ENCODE peak calls at places on chromosomes 6 and 20, in five cellular contexts. D is esophagus squamous epithelium; J is NCI-H1105; T is stimulated activated CD8-positive, alpha-beta memory T cell treated with anti-CD3 and anti-CD28 coated beads, Interleukin-15, amount 100 ng/mL, for 4 hours; H is CD4-positive, alpha-beta T cell. S is an unnamed sample.

GRCh38 chr20:17108896-17109295 is 117.9 kb upstream of the PCSK2 start:
- DNase-seq in D (no peak), T (no peak), J (no peak), H (no peak), S (no peak)

GRCh38 chr6:119539066-119539746 is 189.6 kb upstream of the MAN1A1 start:
- DNase-seq in D (no peak), J (no peak), H (no peak), T (no peak), S (no peak)

GRCh38 chr20:32457476-32457986 is 99.4 kb downstream of the ASXL1 start:
- DNase-seq in T (no peak), J (peak; percentile 34), H (no peak), D (no peak), S (peak; percentile 98)

GRCh38 chr6:145948328-145948727 is 15.8 kb downstream of the SHPRH start:
- DNase-seq in T (no peak), H (no peak), D (no peak), J (no peak), S (no peak)

GRCh38 chr6:34386316-34387137 is 5.9 kb downstream of the NUDT3 start:
- DNase-seq in T (no peak), D (no peak), J (no peak), H (no peak), S (peak; percentile 61)

GRCh38 chr6:164640946-164641345 is 668.5 kb downstream of the C6orf118 start:
- DNase-seq in T (no peak), H (no peak), J (no peak), D (no peak), S (no peak)

GRCh38 chr20:4059631-4060030 is 44.3 kb upstream of the RNF24 start:
- DNase-seq in T (no peak), J (no peak), H (no peak), D (no peak), S (no peak)

GRCh38 chr6:63440057-63440456 is 120.3 kb upstream of the LGSN start:
- DNase-seq in T (no peak), D (no peak), H (no peak), J (no peak), S (no peak)

GRCh38 chr6:140956567-140957306 is 1176.0 kb upstream of the GJE1 start:
- DNase-seq in J (peak; percentile 95), T (no peak), D (no peak), H (no peak), S (no peak)

GRCh38 chr6:31738048-31738979 is 1.5 kb upstream of the MSH5 start:
- DNase-seq in H (peak; percentile 40), T (peak; percentile 52), D (no peak), J (no peak), S (peak; percentile 86)

GRCh38 chr6:159981591-159982245 is 12.8 kb downstream of the IGF2R start:
- DNase-seq in D (no peak), H (no peak), J (no peak), T (no peak), S (peak; percentile 77)

GRCh38 chr6:47413752-47414516 is 63.7 kb upstream of the CD2AP start:
- DNase-seq in H (peak; percentile 13), T (peak; percentile 8), J (peak; percentile 24), D (no peak), S (peak; percentile 47)

GRCh38 chr6:7976485-7977010 is 66.0 kb upstream of the TXNDC5 start:
- DNase-seq in D (no peak), T (no peak), J (no peak), H (no peak), S (no peak)

GRCh38 chr20:50286609-50287008 is 96.0 kb downstream of the CEBPB start:
- DNase-seq in J (no peak), T (no peak), D (no peak), H (no peak), S (peak; percentile 99)

GRCh38 chr6:85191656-85192055 is 258.2 kb upstream of the NT5E start:
- DNase-seq in H (no peak), D (no peak), T (no peak), J (no peak), S (no peak)

GRCh38 chr6:41546866-41547798 is 951 bp downstream of the FOXP4 start:
- DNase-seq in D (no peak), J (peak; percentile 22), T (no peak), H (no peak), S (peak; percentile 54)

GRCh38 chr6:34144581-34145160 is 1.2 kb downstream of the GRM4 start:
- DNase-seq in J (no peak), D (no peak), H (no peak), T (no peak), S (no peak)

GRCh38 chr6:167968091-167968490 is 29.4 kb upstream of the KIF25 start:
- DNase-seq in D (no peak), J (peak; percentile 3), T (no peak), H (no peak), S (no peak)

GRCh38 chr20:47181056-47181862 is 175.2 kb downstream of the ZMYND8 start:
- DNase-seq in T (no peak), D (no peak), J (no peak), H (no peak), S (peak; percentile 81)

GRCh38 chr6:72626126-72626525 is 4.3 kb downstream of the KCNQ5 start:
- DNase-seq in T (no peak), J (no peak), D (no peak), H (no peak), S (no peak)

S was measured in hepatic stellate cell.